ENCODE peak calls at places on chromosome 4, in seven cellular contexts. E, I, H, K, U, Z and A are unnamed samples.

GRCh38 chr4:164803702-164804101 is 49.8 kb downstream of the SMIM31 start:
- DNase-seq in E (no peak), I (no peak), H (no peak), K (no peak), U (peak), Z (no peak), A (no peak)

GRCh38 chr4:183807420-183808101 is 97.5 kb upstream of the STOX2 start:
- DNase-seq in E (no peak), I (no peak), H (no peak), K (no peak), U (no peak), Z (no peak), A (no peak)

GRCh38 chr4:30386266-30386895 is 333.8 kb upstream of the PCDH7 start:
- DNase-seq in E (no peak), I (no peak), H (no peak), K (no peak), U (no peak), Z (no peak), A (no peak)

GRCh38 chr4:3529363-3529762 is 2.9 kb downstream of the LRPAP1 start:
- DNase-seq in E (no peak), I (peak), H (no peak), K (no peak), U (no peak), Z (no peak), A (no peak)

GRCh38 chr4:79898055-79898454 is 175.0 kb downstream of the ANTXR2 start:
- DNase-seq in E (no peak), I (no peak), H (no peak), K (no peak), U (no peak), Z (no peak), A (no peak)

GRCh38 chr4:151206241-151207005 is 70.5 kb upstream of the PRSS48 start:
- DNase-seq in E (no peak), I (no peak), H (no peak), K (no peak), U (no peak), Z (no peak), A (no peak)

GRCh38 chr4:137610960-137611359 is 78.7 kb upstream of the PCDH18 start:
- DNase-seq in E (no peak), I (no peak), H (no peak), K (no peak), U (no peak), Z (peak), A (no peak)

GRCh38 chr4:80311130-80311529 is 24.4 kb upstream of the CFAP299 start:
- DNase-seq in E (no peak), I (no peak), H (no peak), K (no peak), U (no peak), Z (no peak), A (no peak)

GRCh38 chr4:25913056-25913850 is 767 bp upstream of the SMIM20 start:
- DNase-seq in E (peak), I (no peak), H (no peak), K (peak), U (no peak), Z (peak), A (no peak)

GRCh38 chr4:186297013-186297645 is 31.1 kb downstream of the F11 start:
- DNase-seq in E (no peak), I (peak), H (peak), K (peak), U (peak), Z (peak), A (no peak)

GRCh38 chr4:79578613-79579012 is 170.6 kb upstream of the GK2 start:
- DNase-seq in E (no peak), I (no peak), H (no peak), K (no peak), U (no peak), Z (no peak), A (no peak)